ENCODE peak calls at places on chromosome 17, in ten cellular contexts. Y is iPS-NIHi11, D is EH, B is HCEC 1CT, F is mucosa of descending colon, R is NCI-H1092, U is GM03348, A is DMS 273 treated with DMSO at 0.1 percent for 48 hours, E is body of pancreas, Z is G401. H is an unnamed sample.

GRCh38 chr17:77863814-77864161 is 94.7 kb upstream of the TNRC6C start:
- DNase-seq in Y (no peak), D (peak), B (no peak), F (peak), R (no peak), U (peak), A (no peak), E (no peak), Z (no peak), H (no peak)

GRCh38 chr17:65472602-65473001 is 88.8 kb downstream of the AXIN2 start:
- DNase-seq in Y (no peak), D (peak), B (peak), F (no peak), R (no peak), U (peak), A (no peak), E (no peak), Z (no peak), H (no peak)

GRCh38 chr17:45427181-45427835 is 5.4 kb downstream of the ARHGAP27 start:
- DNase-seq in Y (no peak), D (no peak), B (no peak), F (peak), R (no peak), U (no peak), A (no peak), E (no peak), Z (no peak), H (no peak)

GRCh38 chr17:69084911-69085310 is 24.2 kb upstream of the ABCA9 start:
- DNase-seq in Y (peak), D (no peak), B (no peak), F (no peak), R (no peak), U (peak), A (no peak), E (peak), Z (no peak), H (no peak)

GRCh38 chr17:49053171-49053829 is 56.1 kb downstream of the IGF2BP1 start:
- DNase-seq in Y (peak), D (no peak), B (no peak), F (no peak), R (no peak), U (no peak), A (no peak), E (no peak), Z (no peak), H (no peak)

GRCh38 chr17:19398301-19399181 is 11.6 kb upstream of the MFAP4 start:
- DNase-seq in Y (no peak), D (peak), B (peak), F (peak), R (no peak), U (peak), A (no peak), E (peak), Z (no peak), H (peak)

GRCh38 chr17:80872999-80873951 is 118.4 kb upstream of the CHMP6 start:
- DNase-seq in Y (peak), D (peak), B (no peak), F (peak), R (no peak), U (no peak), A (no peak), E (no peak), Z (no peak), H (peak)

GRCh38 chr17:66441012-66441703 is 138.7 kb downstream of the PRKCA start:
- DNase-seq in Y (no peak), D (no peak), B (no peak), F (no peak), R (no peak), U (no peak), A (no peak), E (no peak), Z (no peak), H (no peak)

GRCh38 chr17:14471052-14471451 is 170.2 kb downstream of the HS3ST3B1 start:
- DNase-seq in Y (no peak), D (peak), B (peak), F (no peak), R (no peak), U (peak), A (no peak), E (no peak), Z (no peak), H (no peak)

GRCh38 chr17:4854181-4854681 is 21.1 kb downstream of the MINK1 start:
- DNase-seq in Y (no peak), D (peak), B (no peak), F (no peak), R (no peak), U (no peak), A (no peak), E (no peak), Z (peak), H (no peak)

GRCh38 chr17:40598928-40599627 is 33.8 kb upstream of the CCR7 start:
- DNase-seq in Y (no peak), D (no peak), B (no peak), F (no peak), R (no peak), U (no peak), A (no peak), E (no peak), Z (no peak), H (peak)

GRCh38 chr17:11240841-11241610 is at the start of gene SHISA6:
- DNase-seq in Y (peak), D (no peak), B (no peak), F (peak), R (no peak), U (no peak), A (no peak), E (no peak), Z (no peak), H (no peak)